ENCODE peak calls at places on chromosome 1, in seven cellular contexts. I is GM13976; Q is thoracic aorta; Z is uterus; W is CD8-positive, alpha-beta T cell; D is left ventricle myocardium inferior; T is AG09309. J is an unnamed sample.

GRCh38 chr1:2322593-2323295 is 68.6 kb downstream of the MORN1 start:
- DNase-seq in Q (no peak), T (no peak), Z (peak), W (no peak), D (no peak), I (no peak), J (no peak)

GRCh38 chr1:93474291-93474690 is 26.4 kb downstream of the FNBP1L start:
- DNase-seq in W (no peak), T (no peak), I (no peak), D (no peak), Z (no peak), Q (no peak), J (no peak)

GRCh38 chr1:150009604-150010387 is 730 bp downstream of the OTUD7B start:
- DNase-seq in T (peak), Q (peak), I (no peak), Z (peak), W (peak), D (peak), J (peak)

GRCh38 chr1:53524428-53525400 is 65.5 kb downstream of the DMRTB1 start:
- DNase-seq in Q (no peak), I (no peak), Z (peak), D (peak), T (no peak), W (no peak), J (no peak)

GRCh38 chr1:39450956-39451601 is 40.4 kb upstream of the BMP8A start:
- DNase-seq in I (no peak), Z (no peak), D (no peak), T (peak), Q (no peak), W (no peak), J (no peak)

GRCh38 chr1:228404107-228404720 is 2.4 kb downstream of the TRIM11 start:
- DNase-seq in Z (no peak), T (no peak), I (no peak), W (no peak), Q (no peak), D (no peak), J (no peak)

GRCh38 chr1:152596986-152597385 is 3.0 kb upstream of the LCE3C start:
- DNase-seq in Q (no peak), Z (no peak), T (no peak), D (no peak), W (no peak), I (no peak), J (no peak)

GRCh38 chr1:62398377-62398776 is 38.5 kb upstream of the USP1 start:
- DNase-seq in T (peak), I (no peak), W (no peak), D (no peak), Z (no peak), Q (no peak), J (no peak)

GRCh38 chr1:55484173-55484572 is 269.0 kb upstream of the USP24 start:
- DNase-seq in I (no peak), Z (no peak), W (no peak), D (no peak), Q (no peak), T (no peak), J (no peak)

GRCh38 chr1:38028105-38028591 is 15.6 kb downstream of the UTP11 start:
- DNase-seq in D (no peak), W (no peak), I (peak), T (no peak), Q (no peak), Z (no peak), J (no peak)

GRCh38 chr1:150551784-150552691 is 2.8 kb downstream of the ADAMTSL4 start:
- DNase-seq in D (peak), I (no peak), T (peak), W (no peak), Z (peak), Q (peak), J (peak)

GRCh38 chr1:19368964-19369363 is 56.8 kb downstream of the SLC66A1 start:
- DNase-seq in I (no peak), W (no peak), D (no peak), T (no peak), Z (no peak), Q (no peak), J (no peak)

GRCh38 chr1:9016455-9016854 is 9.8 kb downstream of the SLC2A7 start:
- DNase-seq in D (no peak), W (no peak), T (no peak), Q (no peak), Z (no peak), I (no peak), J (no peak)

GRCh38 chr1:246365708-246366107 is 141.4 kb downstream of the SMYD3 start:
- DNase-seq in Z (no peak), D (no peak), I (peak), T (no peak), W (no peak), Q (no peak), J (no peak)

GRCh38 chr1:240555524-240555923 is 56.4 kb downstream of the GREM2 start:
- DNase-seq in Z (no peak), Q (no peak), I (no peak), D (no peak), T (no peak), W (no peak), J (no peak)

GRCh38 chr1:167374014-167374413 is 144.3 kb downstream of the CD247 start:
- DNase-seq in W (no peak), D (no peak), Z (no peak), T (no peak), Q (no peak), I (no peak), J (no peak)

GRCh38 chr1:20584890-20585289 is 4.0 kb upstream of the CDA start:
- DNase-seq in D (no peak), Q (no peak), W (no peak), T (no peak), I (no peak), Z (no peak), J (no peak)

GRCh38 chr1:9292361-9293240 is at the start of gene SPSB1:
- DNase-seq in Z (peak), W (peak), I (peak), T (no peak), Q (peak), D (peak), J (no peak)

GRCh38 chr1:43997295-43997694 is 5.9 kb downstream of the CCDC24 start:
- DNase-seq in T (no peak), W (no peak), I (no peak), D (no peak), Z (no peak), Q (no peak), J (no peak)

GRCh38 chr1:181086926-181087325 is 1.6 kb upstream of the IER5 start:
- DNase-seq in W (no peak), I (no peak), Q (no peak), Z (no peak), D (no peak), T (no peak), J (no peak)

GRCh38 chr1:100810360-100810759 is 84.3 kb downstream of the EXTL2 start:
- DNase-seq in I (no peak), T (no peak), Z (no peak), Q (no peak), D (no peak), W (no peak), J (no peak)

GRCh38 chr1:168585191-168585590 is 8.8 kb downstream of the XCL1 start:
- DNase-seq in W (no peak), Z (no peak), D (no peak), I (no peak), T (no peak), Q (no peak), J (no peak)

GRCh38 chr1:39711359-39712340 is 20.4 kb upstream of the HPCAL4 start:
- DNase-seq in I (no peak), Q (no peak), D (no peak), T (no peak), W (no peak), Z (no peak), J (no peak)

GRCh38 chr1:182430263-182431068 is 19.5 kb upstream of the RGSL1 start:
- DNase-seq in D (no peak), Q (no peak), W (no peak), Z (no peak), T (no peak), I (peak), J (no peak)

GRCh38 chr1:177170756-177171535 is at the start of gene BRINP2:
- DNase-seq in Z (peak), I (no peak), T (no peak), Q (no peak), D (peak), W (no peak), J (peak)

GRCh38 chr1:70140894-70141293 is 64.5 kb downstream of the LRRC40 start:
- DNase-seq in D (no peak), Z (no peak), Q (no peak), W (no peak), T (no peak), I (no peak), J (no peak)

GRCh38 chr1:70142120-70142519 is 63.3 kb downstream of the LRRC40 start:
- DNase-seq in Z (no peak), T (no peak), D (no peak), W (no peak), I (no peak), Q (no peak), J (no peak)

GRCh38 chr1:70140343-70140742 is 65.0 kb downstream of the LRRC40 start:
- DNase-seq in I (no peak), Z (no peak), T (peak), D (no peak), W (no peak), Q (no peak), J (no peak)

GRCh38 chr1:70146488-70146887 is 58.9 kb downstream of the LRRC40 start:
- DNase-seq in T (no peak), I (no peak), D (no peak), Q (no peak), W (no peak), Z (no peak), J (no peak)

GRCh38 chr1:70143052-70143659 is 62.2 kb downstream of the LRRC40 start:
- DNase-seq in W (no peak), Q (no peak), T (peak), I (no peak), D (no peak), Z (no peak), J (no peak)
- TF ChIP-seq CTCF in W (no peak), Q (no peak), T (peak), I (no peak), D (peak), Z (no peak), J (no peak)

DNA sequence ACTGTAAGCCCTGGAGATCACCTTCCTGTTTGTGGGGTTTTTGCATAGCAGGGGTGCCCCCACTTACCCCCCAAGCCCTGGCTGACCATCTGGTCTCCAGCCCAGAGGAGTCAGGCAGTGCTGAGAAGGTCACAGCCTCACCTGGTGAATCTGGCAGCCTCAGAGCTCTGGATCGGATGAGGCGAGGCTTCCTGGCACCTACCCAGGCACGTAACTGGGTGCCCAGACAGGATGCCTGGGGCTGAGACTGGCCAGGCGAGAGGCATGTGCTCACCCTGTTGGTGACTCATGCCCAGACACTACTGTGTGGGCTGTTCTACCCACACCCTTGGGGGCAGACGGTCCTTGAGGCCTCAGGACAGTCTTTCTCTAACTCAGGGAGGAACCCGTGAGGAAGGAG is 15.2 kb upstream of the PADI3 start:
- DNase-seq in I (no peak), Q (peak), T (peak), Z (no peak), D (peak), W (no peak), J (peak)
- TF ChIP-seq CTCF in I (no peak), Q (no peak), T (no peak), Z (no peak), D (no peak), W (no peak), J (no peak)

DNA sequence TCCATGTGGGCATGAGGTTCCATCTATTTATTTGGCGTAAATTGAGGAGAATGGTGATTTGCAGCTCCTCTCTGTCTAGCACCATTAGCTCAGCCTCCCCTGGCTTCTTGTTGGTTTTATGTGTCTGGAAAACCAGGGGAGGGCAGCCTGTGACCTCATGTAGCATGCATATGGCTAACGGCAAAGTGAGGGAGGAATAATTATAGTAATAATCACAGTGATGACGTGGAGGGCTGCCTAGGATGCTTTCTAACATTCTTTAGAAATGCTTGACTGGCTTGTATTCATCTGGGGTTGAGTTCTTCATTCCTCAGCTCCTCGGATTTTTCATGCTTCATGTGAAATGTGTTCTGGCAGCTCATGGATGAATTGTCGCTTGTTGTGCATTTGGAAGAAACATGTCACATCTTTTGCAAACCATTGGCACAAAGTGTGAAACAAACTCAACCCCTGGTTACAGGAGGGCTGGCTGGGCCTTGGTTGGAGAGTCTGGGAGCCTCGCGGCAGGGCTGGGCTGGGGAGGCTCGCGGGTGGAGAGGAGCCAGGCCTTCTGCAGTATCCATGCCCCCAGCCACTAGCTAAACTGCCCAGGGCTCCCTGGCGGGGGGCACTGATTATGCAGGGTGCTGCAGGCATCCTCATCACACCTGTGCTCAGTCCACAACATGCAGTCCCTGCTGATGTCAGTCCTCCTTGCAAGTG is 149.6 kb downstream of the DISC1 start:
- DNase-seq in Q (no peak), T (peak), I (no peak), Z (no peak), D (no peak), W (no peak), J (no peak)
- TF ChIP-seq CTCF in Q (no peak), T (peak), I (no peak), Z (no peak), D (no peak), W (no peak), J (no peak)

GRCh38 chr1:223129229-223129851 is 13.7 kb downstream of the TLR5 start:
- DNase-seq in T (no peak), D (peak), I (peak), W (peak), Q (no peak), Z (peak), J (peak)

GRCh38 chr1:223133824-223134435 is 9.1 kb downstream of the TLR5 start:
- DNase-seq in W (peak), Z (peak), T (peak), I (peak), D (peak), Q (peak), J (peak)

GRCh38 chr1:223136086-223136485 is 7.0 kb downstream of the TLR5 start:
- DNase-seq in W (no peak), Z (no peak), Q (no peak), D (no peak), I (no peak), T (no peak), J (no peak)

GRCh38 chr1:223135176-223135575 is 7.9 kb downstream of the TLR5 start:
- DNase-seq in W (no peak), Q (peak), Z (peak), T (peak), I (no peak), D (peak), J (no peak)

DNA sequence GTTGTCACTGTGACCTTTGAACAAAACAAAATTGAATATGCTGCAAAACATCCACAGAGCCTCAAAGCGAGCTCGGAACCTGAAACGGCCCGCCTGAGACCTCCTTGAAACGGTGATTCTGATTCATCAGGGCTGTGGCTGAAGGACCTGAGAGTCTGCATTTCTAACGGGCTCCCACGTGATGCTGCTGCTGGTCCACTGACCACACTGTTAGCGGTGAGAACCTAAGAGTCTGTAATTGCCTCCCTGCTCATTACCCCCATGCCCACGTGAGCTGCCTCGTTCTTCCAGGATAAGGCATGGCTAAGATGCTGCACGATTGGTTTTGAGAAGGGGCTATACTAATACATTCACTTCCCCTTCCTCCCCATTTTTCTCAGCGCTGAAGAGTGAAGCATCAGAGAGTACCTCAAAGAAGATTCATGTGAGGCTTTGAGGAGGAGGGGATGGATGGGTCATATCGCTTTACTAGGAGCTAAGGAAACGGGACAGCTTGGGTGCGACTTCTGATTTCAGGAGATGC is 9.7 kb downstream of the TLR5 start:
- DNase-seq in T (no peak), I (no peak), Q (no peak), Z (no peak), D (no peak), W (no peak), J (no peak)
- TF ChIP-seq CTCF in T (no peak), I (no peak), Q (no peak), Z (no peak), D (no peak), W (no peak), J (no peak)

GRCh38 chr1:96721053-96721381 is 567 bp upstream of the PTBP2 start:
- DNase-seq in T (no peak), Z (no peak), Q (no peak), D (no peak), W (no peak), I (no peak), J (no peak)

GRCh38 chr1:96723372-96723771 is 1.8 kb downstream of the PTBP2 start:
- DNase-seq in T (no peak), Q (no peak), W (no peak), D (no peak), I (no peak), Z (no peak), J (no peak)

GRCh38 chr1:96722161-96722908 is 751 bp downstream of the PTBP2 start:
- DNase-seq in Q (peak), W (no peak), D (peak), T (no peak), I (no peak), Z (peak), J (no peak)

DNA sequence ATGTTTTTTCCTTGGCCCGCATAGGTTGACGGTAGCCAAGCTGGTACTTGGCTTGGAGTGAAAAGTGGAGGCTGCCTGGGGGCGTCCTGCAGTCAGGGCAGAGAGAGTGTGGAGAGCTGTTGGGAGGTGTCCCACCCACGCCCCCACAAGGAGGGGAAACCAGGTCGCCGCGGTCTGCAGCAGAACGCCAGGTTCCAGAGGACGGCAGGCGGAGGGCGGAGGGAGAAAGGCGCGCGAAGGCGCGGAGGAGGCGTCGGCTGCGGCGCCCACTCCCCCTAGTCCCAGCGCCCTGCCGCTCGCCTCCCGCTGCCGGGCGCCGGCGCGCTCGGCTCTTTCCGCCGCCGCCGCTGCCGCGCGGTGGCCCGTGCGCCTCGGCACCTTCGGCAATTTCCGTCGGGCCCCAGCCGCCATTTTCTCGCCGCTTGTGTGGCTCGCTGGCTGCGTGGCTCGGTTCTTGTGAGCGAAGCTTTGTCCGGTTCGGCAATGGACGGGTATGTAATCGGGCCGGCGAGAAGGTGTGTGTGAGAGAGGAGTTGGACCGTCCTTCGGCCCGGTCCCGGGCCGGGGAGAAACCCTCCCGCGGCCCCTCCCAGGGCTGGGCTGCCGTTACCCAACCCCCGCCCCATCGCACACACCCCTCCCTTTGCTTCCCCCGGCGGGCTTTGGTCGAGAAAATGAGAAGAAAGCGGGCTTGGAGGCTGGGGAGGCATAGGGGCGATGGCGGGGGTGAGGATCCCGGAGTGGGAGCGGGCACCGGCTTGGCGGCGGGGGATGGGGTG is at the start of gene PTBP2:
- DNase-seq in I (peak), T (no peak), Q (peak), D (peak), Z (peak), W (peak), J (peak)
- TF ChIP-seq CTCF in I (no peak), T (no peak), Q (no peak), D (no peak), Z (peak), W (no peak), J (no peak)